ENCODE peak calls at places on chromosomes 12 and 14, in seven cellular contexts. One of them, this sample, is unnamed.

GRCh38 chr12:26845984-26846383 is 13.0 kb upstream of the ITPR2 start:
- DNase-seq in activated naive CD4-positive, alpha-beta T cell treated with anti-CD3 and anti-CD28 coated beads, Interleukin-2, amount 10 ng/mL, durations not matched to agents 7 days and 5 days: no peak
- DNase-seq in DMS153: no peak
- DNase-seq in A549: no peak
- DNase-seq in T-helper 2 cell: no peak
- DNase-seq in fibroblast of the conjunctiva: peak
- DNase-seq in frontal cortex: no peak
- DNase-seq in this sample: peak

GRCh38 chr12:131066207-131066885 is 112.6 kb downstream of the ADGRD1 start:
- DNase-seq in A549: no peak
- DNase-seq in fibroblast of the conjunctiva: no peak
- DNase-seq in activated naive CD4-positive, alpha-beta T cell treated with anti-CD3 and anti-CD28 coated beads, Interleukin-2, amount 10 ng/mL, durations not matched to agents 7 days and 5 days: no peak
- DNase-seq in T-helper 2 cell: no peak
- DNase-seq in frontal cortex: no peak
- DNase-seq in DMS153: no peak
- DNase-seq in this sample: no peak

GRCh38 chr14:96205994-96206392 is 1.4 kb downstream of the BDKRB2 start:
- DNase-seq in fibroblast of the conjunctiva: no peak
- DNase-seq in activated naive CD4-positive, alpha-beta T cell treated with anti-CD3 and anti-CD28 coated beads, Interleukin-2, amount 10 ng/mL, durations not matched to agents 7 days and 5 days: no peak
- DNase-seq in T-helper 2 cell: no peak
- DNase-seq in frontal cortex: no peak
- DNase-seq in DMS153: no peak
- DNase-seq in A549: no peak
- DNase-seq in this sample: no peak

GRCh38 chr12:8648598-8649205 is 13.9 kb downstream of the MFAP5 start:
- DNase-seq in activated naive CD4-positive, alpha-beta T cell treated with anti-CD3 and anti-CD28 coated beads, Interleukin-2, amount 10 ng/mL, durations not matched to agents 7 days and 5 days: peak
- DNase-seq in fibroblast of the conjunctiva: no peak
- DNase-seq in T-helper 2 cell: peak
- DNase-seq in A549: no peak
- DNase-seq in DMS153: no peak
- DNase-seq in frontal cortex: no peak
- DNase-seq in this sample: no peak

GRCh38 chr14:50678163-50678562 is 10.1 kb upstream of the SAV1 start:
- DNase-seq in DMS153: no peak
- DNase-seq in activated naive CD4-positive, alpha-beta T cell treated with anti-CD3 and anti-CD28 coated beads, Interleukin-2, amount 10 ng/mL, durations not matched to agents 7 days and 5 days: no peak
- DNase-seq in frontal cortex: no peak
- DNase-seq in A549: no peak
- DNase-seq in fibroblast of the conjunctiva: no peak
- DNase-seq in T-helper 2 cell: no peak
- DNase-seq in this sample: no peak

GRCh38 chr14:104109731-104110361 is 24.3 kb downstream of the ASPG start:
- DNase-seq in activated naive CD4-positive, alpha-beta T cell treated with anti-CD3 and anti-CD28 coated beads, Interleukin-2, amount 10 ng/mL, durations not matched to agents 7 days and 5 days: peak
- DNase-seq in frontal cortex: no peak
- DNase-seq in fibroblast of the conjunctiva: no peak
- DNase-seq in T-helper 2 cell: no peak
- DNase-seq in A549: no peak
- DNase-seq in DMS153: no peak
- DNase-seq in this sample: no peak

GRCh38 chr14:59274991-59275391 is 86.5 kb downstream of the DAAM1 start:
- DNase-seq in T-helper 2 cell: no peak
- DNase-seq in activated naive CD4-positive, alpha-beta T cell treated with anti-CD3 and anti-CD28 coated beads, Interleukin-2, amount 10 ng/mL, durations not matched to agents 7 days and 5 days: no peak
- DNase-seq in DMS153: no peak
- DNase-seq in fibroblast of the conjunctiva: no peak
- DNase-seq in A549: no peak
- DNase-seq in frontal cortex: no peak
- DNase-seq in this sample: no peak

GRCh38 chr14:20683896-20684661 is at the start of gene RNASE4:
- DNase-seq in T-helper 2 cell: peak
- DNase-seq in fibroblast of the conjunctiva: peak
- DNase-seq in activated naive CD4-positive, alpha-beta T cell treated with anti-CD3 and anti-CD28 coated beads, Interleukin-2, amount 10 ng/mL, durations not matched to agents 7 days and 5 days: peak
- DNase-seq in frontal cortex: peak
- DNase-seq in A549: peak
- DNase-seq in DMS153: peak
- DNase-seq in this sample: peak

GRCh38 chr14:32453857-32454810 is 125.0 kb downstream of the AKAP6 start:
- DNase-seq in fibroblast of the conjunctiva: no peak
- DNase-seq in DMS153: no peak
- DNase-seq in A549: no peak
- DNase-seq in frontal cortex: no peak
- DNase-seq in activated naive CD4-positive, alpha-beta T cell treated with anti-CD3 and anti-CD28 coated beads, Interleukin-2, amount 10 ng/mL, durations not matched to agents 7 days and 5 days: no peak
- DNase-seq in T-helper 2 cell: no peak
- DNase-seq in this sample: no peak

GRCh38 chr14:59213368-59214315 is 25.2 kb downstream of the DAAM1 start:
- DNase-seq in frontal cortex: no peak
- DNase-seq in A549: no peak
- DNase-seq in activated naive CD4-positive, alpha-beta T cell treated with anti-CD3 and anti-CD28 coated beads, Interleukin-2, amount 10 ng/mL, durations not matched to agents 7 days and 5 days: no peak
- DNase-seq in T-helper 2 cell: no peak
- DNase-seq in fibroblast of the conjunctiva: no peak
- DNase-seq in DMS153: peak
- DNase-seq in this sample: no peak

GRCh38 chr12:12209043-12209442 is 57.8 kb downstream of the LRP6 start:
- DNase-seq in frontal cortex: no peak
- DNase-seq in A549: no peak
- DNase-seq in DMS153: no peak
- DNase-seq in T-helper 2 cell: no peak
- DNase-seq in fibroblast of the conjunctiva: no peak
- DNase-seq in activated naive CD4-positive, alpha-beta T cell treated with anti-CD3 and anti-CD28 coated beads, Interleukin-2, amount 10 ng/mL, durations not matched to agents 7 days and 5 days: no peak
- DNase-seq in this sample: no peak

GRCh38 chr12:107402041-107403022 is 283.3 kb upstream of the PWP1 start:
- DNase-seq in DMS153: peak
- DNase-seq in A549: peak
- DNase-seq in frontal cortex: no peak
- DNase-seq in activated naive CD4-positive, alpha-beta T cell treated with anti-CD3 and anti-CD28 coated beads, Interleukin-2, amount 10 ng/mL, durations not matched to agents 7 days and 5 days: peak
- DNase-seq in T-helper 2 cell: peak
- DNase-seq in fibroblast of the conjunctiva: peak
- DNase-seq in this sample: peak

GRCh38 chr12:122028601-122029560 is 7.2 kb downstream of the BCL7A start:
- DNase-seq in activated naive CD4-positive, alpha-beta T cell treated with anti-CD3 and anti-CD28 coated beads, Interleukin-2, amount 10 ng/mL, durations not matched to agents 7 days and 5 days: no peak
- DNase-seq in A549: no peak
- DNase-seq in DMS153: no peak
- DNase-seq in frontal cortex: no peak
- DNase-seq in fibroblast of the conjunctiva: no peak
- DNase-seq in T-helper 2 cell: no peak
- DNase-seq in this sample: no peak

This sample was measured in SK-N-SH.